ENCODE peak calls at places on chromosomes 16 and 17, in nine cellular contexts. A is B cell; V is activated CD8-positive, alpha-beta T cell treated with anti-CD3 and anti-CD28 coated beads for 36 hours; K is Right ventricle myocardium superior; Z is ovary; R is GM04504; P is activated gamma-delta T cell treated with anti-CD3 and anti-CD28 coated beads, Interleukin-2, amount 50 U/mL, for 16 hours; M is colonic mucosa; J is T47D. C is an unnamed sample.

GRCh38 chr16:57140866-57141668 is 44.8 kb downstream of the PSME3IP1 start:
- DNase-seq in M (no peak), P (no peak), A (no peak), Z (peak; percentile 5), R (no peak), V (peak; percentile 10), K (no peak), J (no peak), C (no peak)

GRCh38 chr16:4859190-4859899 is 12.1 kb downstream of the UBN1 start:
- DNase-seq in J (no peak), P (no peak), K (no peak), R (no peak), A (no peak), M (no peak), Z (no peak), V (no peak), C (no peak)

GRCh38 chr16:11047939-11048500 is 103.7 kb downstream of the CLEC16A start:
- DNase-seq in K (no peak), J (no peak), Z (no peak), P (no peak), A (no peak), M (no peak), V (no peak), R (no peak), C (no peak)

GRCh38 chr17:28549274-28550132 is 2.9 kb downstream of the UNC119 start:
- DNase-seq in P (peak; percentile 45), Z (no peak), A (peak; percentile 86), K (no peak), M (no peak), V (peak; percentile 85), R (no peak), J (no peak), C (no peak)

GRCh38 chr16:48361012-48361411 is 24.2 kb downstream of the SIAH1 start:
- DNase-seq in J (no peak), A (no peak), Z (no peak), R (no peak), P (no peak), V (no peak), K (no peak), M (no peak), C (no peak)

GRCh38 chr16:22375117-22375962 is 921 bp upstream of the CDR2 start:
- DNase-seq in A (no peak), K (no peak), J (no peak), R (no peak), Z (no peak), V (no peak), P (no peak), M (peak; percentile 27), C (no peak)

GRCh38 chr17:15185625-15185991 is 79.5 kb downstream of the PMP22 start:
- DNase-seq in Z (no peak), P (no peak), M (peak; percentile 20), R (peak; percentile 62), J (no peak), V (no peak), K (peak; percentile 42), A (no peak), C (no peak)

GRCh38 chr17:7838291-7839075 is 4.5 kb downstream of the KDM6B start:
- DNase-seq in R (peak; percentile 27), V (peak; percentile 63), P (no peak), J (no peak), K (no peak), M (peak; percentile 69), Z (peak; percentile 71), A (peak; percentile 62), C (peak; percentile 80)

GRCh38 chr17:19386974-19387920 is at the start of gene MFAP4:
- DNase-seq in P (no peak), M (peak; percentile 53), Z (peak; percentile 81), R (peak; percentile 75), K (peak; percentile 84), V (peak; percentile 37), A (no peak), J (no peak), C (no peak)

GRCh38 chr17:65496801-65497200 is 64.6 kb downstream of the AXIN2 start:
- DNase-seq in K (no peak), P (no peak), M (no peak), R (no peak), J (no peak), V (no peak), A (no peak), Z (no peak), C (no peak)

GRCh38 chr16:30875881-30876791 is 17.7 kb downstream of the BCL7C start:
- DNase-seq in V (peak; percentile 44), K (no peak), M (peak; percentile 38), A (peak; percentile 57), J (no peak), R (no peak), P (no peak), Z (no peak), C (no peak)

GRCh38 chr17:65278820-65279184 is 141.6 kb downstream of the RGS9 start:
- DNase-seq in J (no peak), R (no peak), A (no peak), Z (no peak), P (no peak), V (no peak), K (no peak), M (no peak), C (no peak)

GRCh38 chr17:27560668-27561067 is 70.3 kb upstream of the LGALS9 start:
- DNase-seq in P (no peak), R (no peak), K (peak; percentile 46), J (no peak), A (no peak), V (no peak), M (peak; percentile 75), Z (peak; percentile 48), C (no peak)

GRCh38 chr17:81621494-81622230 is 15.2 kb downstream of the NPLOC4 start:
- DNase-seq in P (no peak), V (no peak), M (no peak), K (no peak), J (no peak), R (no peak), Z (peak; percentile 55), A (no peak), C (no peak)

GRCh38 chr16:83066881-83067280 is 440.1 kb downstream of the CDH13 start:
- DNase-seq in J (no peak), R (no peak), V (no peak), Z (no peak), P (no peak), K (no peak), A (no peak), M (no peak), C (no peak)

GRCh38 chr16:66542396-66542795 is 7.5 kb downstream of the TK2 start:
- DNase-seq in K (no peak), V (no peak), P (no peak), R (no peak), Z (no peak), M (no peak), J (no peak), A (no peak), C (no peak)

GRCh38 chr17:28735242-28735722 is 6.7 kb downstream of the NEK8 start:
- DNase-seq in K (peak; percentile 21), V (no peak), J (no peak), R (no peak), Z (no peak), P (no peak), A (no peak), M (no peak), C (no peak)

GRCh38 chr17:31722251-31723056 is 136.6 kb downstream of the COPRS start:
- DNase-seq in Z (no peak), K (peak; percentile 53), V (no peak), J (no peak), R (no peak), A (no peak), M (no peak), P (no peak), C (no peak)

GRCh38 chr17:66255112-66255511 is 25.9 kb upstream of the APOH start:
- DNase-seq in M (peak; percentile 44), Z (no peak), V (peak; percentile 54), A (peak; percentile 42), P (no peak), J (no peak), R (peak; percentile 52), K (no peak), C (peak; percentile 48)

GRCh38 chr17:2705263-2705662 is 6.3 kb downstream of the CLUH start:
- DNase-seq in V (no peak), J (no peak), A (no peak), M (no peak), Z (no peak), P (no peak), R (no peak), K (peak; percentile 42), C (no peak)

C was measured in SHP77.